ENCODE peak calls at places on chromosomes 6 and 20, in nine cellular contexts. One of them, this sample, is unnamed.

GRCh38 chr6:136403166-136403980 is 113.7 kb upstream of the BCLAF1 start:
- DNase-seq in right cardiac atrium: no peak
- DNase-seq in lower leg skin: no peak
- DNase-seq in CD4-positive, alpha-beta memory T cell: no peak
- DNase-seq in CD8-positive, alpha-beta T cell: no peak
- DNase-seq in fibroblast of the aortic adventitia: peak; percentile 88
- DNase-seq in astrocyte of the spinal cord: peak; percentile 93
- DNase-seq in left ventricle myocardium inferior: no peak
- DNase-seq in upper lobe of right lung: no peak
- DNase-seq in this sample: peak; percentile 91

GRCh38 chr6:110325197-110325596 is 33.0 kb downstream of the METTL24 start:
- DNase-seq in right cardiac atrium: no peak
- DNase-seq in lower leg skin: no peak
- DNase-seq in CD4-positive, alpha-beta memory T cell: no peak
- DNase-seq in CD8-positive, alpha-beta T cell: no peak
- DNase-seq in fibroblast of the aortic adventitia: peak; percentile 59
- DNase-seq in astrocyte of the spinal cord: peak; percentile 16
- DNase-seq in left ventricle myocardium inferior: no peak
- DNase-seq in upper lobe of right lung: no peak
- DNase-seq in this sample: no peak

GRCh38 chr20:46519678-46520077 is 6.3 kb upstream of the ZNF334 start:
- DNase-seq in right cardiac atrium: no peak
- DNase-seq in lower leg skin: no peak
- DNase-seq in CD4-positive, alpha-beta memory T cell: no peak
- DNase-seq in CD8-positive, alpha-beta T cell: no peak
- DNase-seq in fibroblast of the aortic adventitia: no peak
- DNase-seq in astrocyte of the spinal cord: no peak
- DNase-seq in left ventricle myocardium inferior: no peak
- DNase-seq in upper lobe of right lung: no peak
- DNase-seq in this sample: no peak

GRCh38 chr6:24228681-24229255 is 102.8 kb downstream of the NRSN1 start:
- DNase-seq in right cardiac atrium: no peak
- DNase-seq in lower leg skin: no peak
- DNase-seq in CD4-positive, alpha-beta memory T cell: no peak
- DNase-seq in CD8-positive, alpha-beta T cell: no peak
- DNase-seq in fibroblast of the aortic adventitia: no peak
- DNase-seq in astrocyte of the spinal cord: peak; percentile 38
- DNase-seq in left ventricle myocardium inferior: no peak
- DNase-seq in upper lobe of right lung: no peak
- DNase-seq in this sample: no peak

GRCh38 chr6:20542927-20543602 is 8.8 kb downstream of the CDKAL1 start:
- DNase-seq in right cardiac atrium: no peak
- DNase-seq in lower leg skin: no peak
- DNase-seq in CD4-positive, alpha-beta memory T cell: no peak
- DNase-seq in CD8-positive, alpha-beta T cell: no peak
- DNase-seq in fibroblast of the aortic adventitia: peak; percentile 87
- DNase-seq in astrocyte of the spinal cord: peak; percentile 84
- DNase-seq in left ventricle myocardium inferior: no peak
- DNase-seq in upper lobe of right lung: no peak
- DNase-seq in this sample: peak; percentile 49

GRCh38 chr6:6471276-6471675 is 117.2 kb upstream of the LY86 start:
- DNase-seq in right cardiac atrium: no peak
- DNase-seq in lower leg skin: no peak
- DNase-seq in CD4-positive, alpha-beta memory T cell: no peak
- DNase-seq in CD8-positive, alpha-beta T cell: no peak
- DNase-seq in fibroblast of the aortic adventitia: no peak
- DNase-seq in astrocyte of the spinal cord: no peak
- DNase-seq in left ventricle myocardium inferior: no peak
- DNase-seq in upper lobe of right lung: no peak
- DNase-seq in this sample: no peak

GRCh38 chr6:55293116-55293515 is 34.2 kb upstream of the GFRAL start:
- DNase-seq in right cardiac atrium: no peak
- DNase-seq in lower leg skin: no peak
- DNase-seq in CD4-positive, alpha-beta memory T cell: no peak
- DNase-seq in CD8-positive, alpha-beta T cell: no peak
- DNase-seq in fibroblast of the aortic adventitia: peak; percentile 6
- DNase-seq in astrocyte of the spinal cord: peak; percentile 5
- DNase-seq in left ventricle myocardium inferior: no peak
- DNase-seq in upper lobe of right lung: no peak
- DNase-seq in this sample: no peak

GRCh38 chr6:129398764-129399163 is 311.2 kb downstream of the ARHGAP18 start:
- DNase-seq in right cardiac atrium: no peak
- DNase-seq in lower leg skin: no peak
- DNase-seq in CD4-positive, alpha-beta memory T cell: no peak
- DNase-seq in CD8-positive, alpha-beta T cell: no peak
- DNase-seq in fibroblast of the aortic adventitia: no peak
- DNase-seq in astrocyte of the spinal cord: no peak
- DNase-seq in left ventricle myocardium inferior: no peak
- DNase-seq in upper lobe of right lung: no peak
- DNase-seq in this sample: no peak

GRCh38 chr20:60249436-60249835 is 291.2 kb downstream of the CDH26 start:
- DNase-seq in right cardiac atrium: no peak
- DNase-seq in lower leg skin: peak; percentile 75
- DNase-seq in CD4-positive, alpha-beta memory T cell: no peak
- DNase-seq in CD8-positive, alpha-beta T cell: no peak
- DNase-seq in fibroblast of the aortic adventitia: peak; percentile 87
- DNase-seq in astrocyte of the spinal cord: peak; percentile 90
- DNase-seq in left ventricle myocardium inferior: no peak
- DNase-seq in upper lobe of right lung: no peak
- DNase-seq in this sample: peak; percentile 61

GRCh38 chr6:163955752-163956151 is 541.2 kb downstream of the QKI start:
- DNase-seq in right cardiac atrium: no peak
- DNase-seq in lower leg skin: no peak
- DNase-seq in CD4-positive, alpha-beta memory T cell: no peak
- DNase-seq in CD8-positive, alpha-beta T cell: no peak
- DNase-seq in fibroblast of the aortic adventitia: no peak
- DNase-seq in astrocyte of the spinal cord: no peak
- DNase-seq in left ventricle myocardium inferior: no peak
- DNase-seq in upper lobe of right lung: no peak
- DNase-seq in this sample: no peak

GRCh38 chr6:111823012-111823411 is 50.2 kb downstream of the FYN start:
- DNase-seq in right cardiac atrium: no peak
- DNase-seq in lower leg skin: no peak
- DNase-seq in CD4-positive, alpha-beta memory T cell: no peak
- DNase-seq in CD8-positive, alpha-beta T cell: no peak
- DNase-seq in fibroblast of the aortic adventitia: no peak
- DNase-seq in astrocyte of the spinal cord: no peak
- DNase-seq in left ventricle myocardium inferior: no peak
- DNase-seq in upper lobe of right lung: no peak
- DNase-seq in this sample: no peak

GRCh38 chr6:106377061-106377540 is 16.6 kb downstream of the CRYBG1 start:
- DNase-seq in right cardiac atrium: no peak
- DNase-seq in lower leg skin: no peak
- DNase-seq in CD4-positive, alpha-beta memory T cell: no peak
- DNase-seq in CD8-positive, alpha-beta T cell: no peak
- DNase-seq in fibroblast of the aortic adventitia: peak; percentile 91
- DNase-seq in astrocyte of the spinal cord: peak; percentile 53
- DNase-seq in left ventricle myocardium inferior: no peak
- DNase-seq in upper lobe of right lung: no peak
- DNase-seq in this sample: peak; percentile 83

GRCh38 chr20:25860531-25861150 is 164.0 kb upstream of the ZNF337 start:
- DNase-seq in right cardiac atrium: no peak
- DNase-seq in lower leg skin: peak; percentile 85
- DNase-seq in CD4-positive, alpha-beta memory T cell: no peak
- DNase-seq in CD8-positive, alpha-beta T cell: no peak
- DNase-seq in fibroblast of the aortic adventitia: no peak
- DNase-seq in astrocyte of the spinal cord: no peak
- DNase-seq in left ventricle myocardium inferior: no peak
- DNase-seq in upper lobe of right lung: no peak
- DNase-seq in this sample: no peak

GRCh38 chr20:23302801-23303200 is 47.8 kb upstream of the NXT1 start:
- DNase-seq in right cardiac atrium: no peak
- DNase-seq in lower leg skin: peak; percentile 64
- DNase-seq in CD4-positive, alpha-beta memory T cell: no peak
- DNase-seq in CD8-positive, alpha-beta T cell: no peak
- DNase-seq in fibroblast of the aortic adventitia: no peak
- DNase-seq in astrocyte of the spinal cord: no peak
- DNase-seq in left ventricle myocardium inferior: no peak
- DNase-seq in upper lobe of right lung: no peak
- DNase-seq in this sample: no peak

GRCh38 chr20:23302386-23302785 is 48.2 kb upstream of the NXT1 start:
- DNase-seq in right cardiac atrium: no peak
- DNase-seq in lower leg skin: peak; percentile 43
- DNase-seq in CD4-positive, alpha-beta memory T cell: no peak
- DNase-seq in CD8-positive, alpha-beta T cell: no peak
- DNase-seq in fibroblast of the aortic adventitia: no peak
- DNase-seq in astrocyte of the spinal cord: no peak
- DNase-seq in left ventricle myocardium inferior: no peak
- DNase-seq in upper lobe of right lung: no peak
- DNase-seq in this sample: no peak

GRCh38 chr20:23303325-23304102 is 47.1 kb upstream of the NXT1 start:
- DNase-seq in right cardiac atrium: no peak
- DNase-seq in lower leg skin: no peak
- DNase-seq in CD4-positive, alpha-beta memory T cell: no peak
- DNase-seq in CD8-positive, alpha-beta T cell: no peak
- DNase-seq in fibroblast of the aortic adventitia: no peak
- DNase-seq in astrocyte of the spinal cord: no peak
- DNase-seq in left ventricle myocardium inferior: no peak
- DNase-seq in upper lobe of right lung: peak; percentile 38
- DNase-seq in this sample: no peak

GRCh38 chr20:23299673-23300050 is 50.9 kb upstream of the NXT1 start:
- DNase-seq in right cardiac atrium: no peak
- DNase-seq in lower leg skin: peak; percentile 48
- DNase-seq in CD4-positive, alpha-beta memory T cell: no peak
- DNase-seq in CD8-positive, alpha-beta T cell: no peak
- DNase-seq in fibroblast of the aortic adventitia: no peak
- DNase-seq in astrocyte of the spinal cord: no peak
- DNase-seq in left ventricle myocardium inferior: no peak
- DNase-seq in upper lobe of right lung: no peak
- DNase-seq in this sample: no peak

GRCh38 chr20:23301436-23302050 is 49.0 kb upstream of the NXT1 start:
- DNase-seq in right cardiac atrium: no peak
- DNase-seq in lower leg skin: no peak
- DNase-seq in CD4-positive, alpha-beta memory T cell: no peak
- DNase-seq in CD8-positive, alpha-beta T cell: no peak
- DNase-seq in fibroblast of the aortic adventitia: no peak
- DNase-seq in astrocyte of the spinal cord: no peak
- DNase-seq in left ventricle myocardium inferior: no peak
- DNase-seq in upper lobe of right lung: no peak
- DNase-seq in this sample: no peak
- H3K4me3 ChIP-seq in right cardiac atrium: no peak overlapping the region
- H3K4me3 ChIP-seq in lower leg skin: no peak overlapping the region
- H3K4me3 ChIP-seq in CD4-positive, alpha-beta memory T cell: no peak overlapping the region
- H3K4me3 ChIP-seq in CD8-positive, alpha-beta T cell: no peak overlapping the region
- H3K4me3 ChIP-seq in fibroblast of the aortic adventitia: no peak overlapping the region
- H3K4me3 ChIP-seq in astrocyte of the spinal cord: no peak overlapping the region
- H3K4me3 ChIP-seq in left ventricle myocardium inferior: no peak overlapping the region
- H3K4me3 ChIP-seq in upper lobe of right lung: no peak overlapping the region
- H3K4me3 ChIP-seq in this sample: no peak overlapping the region

GRCh38 chr6:144793744-144794143 is 508.6 kb downstream of the UTRN start:
- DNase-seq in right cardiac atrium: no peak
- DNase-seq in lower leg skin: no peak
- DNase-seq in CD4-positive, alpha-beta memory T cell: no peak
- DNase-seq in CD8-positive, alpha-beta T cell: no peak
- DNase-seq in fibroblast of the aortic adventitia: no peak
- DNase-seq in astrocyte of the spinal cord: no peak
- DNase-seq in left ventricle myocardium inferior: no peak
- DNase-seq in upper lobe of right lung: no peak
- DNase-seq in this sample: no peak
- H3K4me3 ChIP-seq in right cardiac atrium: no peak overlapping the region
- H3K4me3 ChIP-seq in lower leg skin: no peak overlapping the region
- H3K4me3 ChIP-seq in CD4-positive, alpha-beta memory T cell: no peak overlapping the region
- H3K4me3 ChIP-seq in CD8-positive, alpha-beta T cell: no peak overlapping the region
- H3K4me3 ChIP-seq in fibroblast of the aortic adventitia: no peak overlapping the region
- H3K4me3 ChIP-seq in astrocyte of the spinal cord: no peak overlapping the region
- H3K4me3 ChIP-seq in left ventricle myocardium inferior: no peak overlapping the region
- H3K4me3 ChIP-seq in upper lobe of right lung: no peak overlapping the region
- H3K4me3 ChIP-seq in this sample: no peak overlapping the region

GRCh38 chr6:125363010-125363359 is 61.2 kb upstream of the HDDC2 start:
- DNase-seq in right cardiac atrium: no peak
- DNase-seq in lower leg skin: no peak
- DNase-seq in CD4-positive, alpha-beta memory T cell: no peak
- DNase-seq in CD8-positive, alpha-beta T cell: no peak
- DNase-seq in fibroblast of the aortic adventitia: peak; percentile 56
- DNase-seq in astrocyte of the spinal cord: peak; percentile 68
- DNase-seq in left ventricle myocardium inferior: no peak
- DNase-seq in upper lobe of right lung: no peak
- DNase-seq in this sample: peak; percentile 2
- H3K4me3 ChIP-seq in right cardiac atrium: peak overlapping the region; percentile 30
- H3K4me3 ChIP-seq in lower leg skin: peak overlapping the region; percentile 19
- H3K4me3 ChIP-seq in CD4-positive, alpha-beta memory T cell: no peak overlapping the region
- H3K4me3 ChIP-seq in CD8-positive, alpha-beta T cell: no peak overlapping the region
- H3K4me3 ChIP-seq in fibroblast of the aortic adventitia: peak overlapping the region; percentile 59
- H3K4me3 ChIP-seq in astrocyte of the spinal cord: peak overlapping the region; percentile 42
- H3K4me3 ChIP-seq in left ventricle myocardium inferior: peak overlapping the region; percentile 66
- H3K4me3 ChIP-seq in upper lobe of right lung: peak overlapping the region; percentile 42
- H3K4me3 ChIP-seq in this sample: peak overlapping the region; percentile 58

GRCh38 chr6:27280540-27281000 is 31.5 kb downstream of the POM121L2 start:
- DNase-seq in right cardiac atrium: no peak
- DNase-seq in lower leg skin: no peak
- DNase-seq in CD4-positive, alpha-beta memory T cell: no peak
- DNase-seq in CD8-positive, alpha-beta T cell: no peak
- DNase-seq in fibroblast of the aortic adventitia: peak; percentile 14
- DNase-seq in astrocyte of the spinal cord: no peak
- DNase-seq in left ventricle myocardium inferior: no peak
- DNase-seq in upper lobe of right lung: no peak
- DNase-seq in this sample: no peak

GRCh38 chr6:27279513-27280063 is 32.1 kb downstream of the PRSS16 start:
- DNase-seq in right cardiac atrium: no peak
- DNase-seq in lower leg skin: no peak
- DNase-seq in CD4-positive, alpha-beta memory T cell: no peak
- DNase-seq in CD8-positive, alpha-beta T cell: no peak
- DNase-seq in fibroblast of the aortic adventitia: no peak
- DNase-seq in astrocyte of the spinal cord: no peak
- DNase-seq in left ventricle myocardium inferior: no peak
- DNase-seq in upper lobe of right lung: no peak
- DNase-seq in this sample: no peak

GRCh38 chr6:27281105-27281539 is 31.0 kb downstream of the POM121L2 start:
- DNase-seq in right cardiac atrium: no peak
- DNase-seq in lower leg skin: no peak
- DNase-seq in CD4-positive, alpha-beta memory T cell: no peak
- DNase-seq in CD8-positive, alpha-beta T cell: no peak
- DNase-seq in fibroblast of the aortic adventitia: no peak
- DNase-seq in astrocyte of the spinal cord: no peak
- DNase-seq in left ventricle myocardium inferior: no peak
- DNase-seq in upper lobe of right lung: no peak
- DNase-seq in this sample: no peak

GRCh38 chr6:27281569-27281968 is 30.5 kb downstream of the POM121L2 start:
- DNase-seq in right cardiac atrium: no peak
- DNase-seq in lower leg skin: no peak
- DNase-seq in CD4-positive, alpha-beta memory T cell: no peak
- DNase-seq in CD8-positive, alpha-beta T cell: no peak
- DNase-seq in fibroblast of the aortic adventitia: no peak
- DNase-seq in astrocyte of the spinal cord: no peak
- DNase-seq in left ventricle myocardium inferior: no peak
- DNase-seq in upper lobe of right lung: no peak
- DNase-seq in this sample: no peak

DNA sequence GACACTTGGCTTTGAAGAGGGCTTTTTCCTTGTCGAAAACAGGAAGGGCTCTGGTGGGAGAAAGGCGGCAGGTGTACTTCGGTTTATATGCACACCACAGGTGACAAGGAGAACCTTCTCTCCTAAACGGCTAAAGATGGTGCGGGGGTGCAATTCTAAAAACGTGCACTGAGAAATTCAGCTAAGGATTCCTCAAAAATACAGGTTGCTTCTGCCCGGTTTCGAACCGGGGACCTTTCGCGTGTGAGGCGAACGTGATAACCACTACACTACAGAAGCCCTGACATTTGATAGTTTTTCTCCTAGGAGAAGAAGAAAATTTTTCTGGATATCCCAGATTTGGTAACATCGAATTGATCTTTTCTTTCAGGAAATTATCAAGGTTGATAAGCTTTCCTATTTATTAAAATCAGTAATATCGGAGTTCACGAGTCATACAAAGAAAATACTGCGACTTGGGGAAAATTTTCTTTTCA is 32.0 kb downstream of the POM121L2 start:
- DNase-seq in right cardiac atrium: no peak
- DNase-seq in lower leg skin: no peak
- DNase-seq in CD4-positive, alpha-beta memory T cell: no peak
- DNase-seq in CD8-positive, alpha-beta T cell: no peak
- DNase-seq in fibroblast of the aortic adventitia: peak; percentile 61
- DNase-seq in astrocyte of the spinal cord: peak; percentile 56
- DNase-seq in left ventricle myocardium inferior: no peak
- DNase-seq in upper lobe of right lung: no peak
- DNase-seq in this sample: no peak
- H3K4me3 ChIP-seq in right cardiac atrium: no peak overlapping the region
- H3K4me3 ChIP-seq in lower leg skin: no peak overlapping the region
- H3K4me3 ChIP-seq in CD4-positive, alpha-beta memory T cell: no peak overlapping the region
- H3K4me3 ChIP-seq in CD8-positive, alpha-beta T cell: no peak overlapping the region
- H3K4me3 ChIP-seq in fibroblast of the aortic adventitia: peak overlapping the region; percentile 48
- H3K4me3 ChIP-seq in astrocyte of the spinal cord: peak overlapping the region; percentile 45
- H3K4me3 ChIP-seq in left ventricle myocardium inferior: no peak overlapping the region
- H3K4me3 ChIP-seq in upper lobe of right lung: no peak overlapping the region
- H3K4me3 ChIP-seq in this sample: peak overlapping the region; percentile 53

This sample was measured in retinal pigment epithelial cell.